ENCODE peak calls at places on chromosomes 6 and 20, in ten cellular contexts. Y is fibroblast of lung; M is uterus; Z is aorta; S is mesenchymal stem cell; U is GM23338; N is CD8-positive, alpha-beta memory T cell; A is mucosa of descending colon; H is neural progenitor cell; I is mesendoderm. J is an unnamed sample.

GRCh38 chr6:84774174-84775158 is 10.1 kb upstream of the TBX18 start:
- DNase-seq in A (peak; percentile 41), Z (peak; percentile 72), U (peak; percentile 86), I (peak; percentile 79), N (no peak), Y (no peak), M (no peak), S (peak; percentile 53), H (peak; percentile 80), J (peak; percentile 93)

GRCh38 chr6:84687487-84687886 is 76.9 kb downstream of the TBX18 start:
- DNase-seq in N (no peak), A (no peak), Y (no peak), U (peak; percentile 26), S (no peak), M (no peak), H (peak; percentile 56), I (no peak), Z (no peak), J (no peak)

GRCh38 chr6:20722442-20722841 is 188.2 kb downstream of the CDKAL1 start:
- DNase-seq in M (no peak), Y (no peak), A (no peak), I (no peak), H (no peak), N (no peak), Z (no peak), S (no peak), U (no peak), J (no peak)

GRCh38 chr20:35048739-35049138 is 43.9 kb downstream of the TRPC4AP start:
- DNase-seq in I (no peak), H (peak; percentile 7), S (no peak), N (no peak), Z (no peak), A (no peak), Y (no peak), U (no peak), M (no peak), J (no peak)

GRCh38 chr6:81713205-81713604 is 39.3 kb downstream of the TENT5A start:
- DNase-seq in H (no peak), U (no peak), Z (no peak), S (no peak), I (no peak), Y (no peak), M (no peak), N (no peak), A (no peak), J (no peak)

GRCh38 chr6:53718597-53719460 is 53.3 kb upstream of the KLHL31 start:
- DNase-seq in S (peak; percentile 62), Y (peak; percentile 79), H (peak; percentile 85), A (no peak), Z (no peak), U (peak; percentile 91), I (peak; percentile 72), N (peak; percentile 15), M (peak; percentile 22), J (peak; percentile 59)

GRCh38 chr6:125273965-125274364 is 27.8 kb downstream of the HDDC2 start:
- DNase-seq in A (peak; percentile 35), Y (no peak), S (no peak), N (no peak), M (no peak), H (no peak), U (no peak), Z (no peak), I (no peak), J (no peak)

GRCh38 chr6:147127587-147127986 is 76.6 kb upstream of the STXBP5 start:
- DNase-seq in A (no peak), Y (no peak), N (no peak), Z (no peak), U (no peak), S (no peak), M (no peak), H (no peak), I (no peak), J (no peak)

GRCh38 chr6:109962271-109962670 is 15.8 kb upstream of the GPR6 start:
- DNase-seq in Z (no peak), M (no peak), N (no peak), S (no peak), A (no peak), U (no peak), Y (no peak), H (no peak), I (no peak), J (no peak)

GRCh38 chr6:7047966-7048365 is 59.8 kb upstream of the RREB1 start:
- DNase-seq in I (no peak), A (no peak), H (no peak), M (no peak), Y (no peak), S (peak; percentile 18), Z (no peak), U (no peak), N (no peak), J (no peak)

GRCh38 chr6:134166529-134167221 is 114.3 kb upstream of the SLC2A12 start:
- DNase-seq in U (no peak), Y (no peak), Z (no peak), H (no peak), I (no peak), S (no peak), A (no peak), M (no peak), N (no peak), J (no peak)

DNA sequence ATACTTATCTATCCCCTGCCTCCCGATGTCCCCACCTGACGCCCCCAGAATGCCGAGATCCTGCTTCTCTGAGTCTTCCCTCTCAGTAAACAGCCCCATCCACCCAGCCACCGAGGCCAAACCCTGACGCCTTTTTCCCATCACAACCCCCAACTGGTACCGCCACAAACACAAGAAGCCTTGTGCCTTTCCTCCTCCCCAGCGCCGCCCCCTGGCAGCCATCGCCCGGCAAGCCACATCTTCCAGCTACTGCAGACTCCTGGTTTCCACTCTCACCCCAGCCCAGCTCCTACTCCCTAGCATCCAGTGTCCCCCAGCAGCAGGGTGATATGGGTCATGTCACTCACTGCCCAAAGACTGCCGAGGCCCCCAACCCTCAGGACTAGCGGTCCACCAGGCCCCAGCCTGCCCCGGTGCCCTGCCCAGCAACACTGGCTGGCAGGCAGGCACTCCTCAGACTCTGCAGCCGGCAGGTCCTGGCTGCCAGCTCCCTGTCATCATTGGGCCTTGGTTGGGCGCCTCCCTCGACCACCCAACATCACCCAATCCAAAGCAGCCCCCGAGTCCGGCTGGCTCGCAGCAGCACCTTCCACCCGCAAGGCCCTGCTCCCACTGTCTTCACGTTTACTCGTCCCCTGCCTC is 11.2 kb downstream of the TCFL5 start:
- DNase-seq in H (no peak), U (peak; percentile 45), A (no peak), M (no peak), N (no peak), Y (no peak), Z (no peak), S (no peak), I (no peak), J (peak; percentile 76)
- H3K36me3 ChIP-seq in H (no peaks in the 10 kb centered on the region), U (peaks cover 11% of the 10 kb centered on the region), A (no peaks in the 10 kb centered on the region), M (no peaks in the 10 kb centered on the region), N (no peaks in the 10 kb centered on the region), Y (peaks cover 5% of the 10 kb centered on the region), Z (no peaks in the 10 kb centered on the region), S (peaks cover 48% of the 10 kb centered on the region), I (no peaks in the 10 kb centered on the region), J (peaks cover 13% of the 10 kb centered on the region)

DNA sequence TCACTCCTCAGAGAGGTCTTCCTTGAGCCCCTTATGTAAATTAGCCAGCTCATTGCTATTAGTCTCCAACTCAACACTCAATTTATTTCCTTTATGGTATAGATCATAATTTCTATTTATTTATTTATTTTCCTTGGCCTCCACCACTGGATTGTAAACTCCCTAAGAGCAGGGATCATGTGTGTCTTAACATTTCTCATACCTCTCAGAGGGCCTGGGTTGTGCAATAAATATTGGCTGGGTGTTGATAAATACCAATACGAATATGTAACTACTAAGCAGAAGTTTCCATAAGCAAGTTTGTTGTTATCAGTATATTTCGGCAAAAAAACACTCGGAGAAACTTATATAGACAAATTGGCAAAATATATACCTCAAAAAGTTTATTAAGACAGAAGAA is 257.4 kb downstream of the ADGRB3 start:
- DNase-seq in U (no peak), M (no peak), H (no peak), S (no peak), I (no peak), Y (peak; percentile 22), Z (no peak), N (no peak), A (no peak), J (no peak)
- H3K36me3 ChIP-seq in U (no peaks in the 10 kb centered on the region), M (no peaks in the 10 kb centered on the region), H (no peaks in the 10 kb centered on the region), S (no peaks in the 10 kb centered on the region), I (no peaks in the 10 kb centered on the region), Y (no peaks in the 10 kb centered on the region), Z (no peaks in the 10 kb centered on the region), N (no peaks in the 10 kb centered on the region), A (no peaks in the 10 kb centered on the region), J (no peaks in the 10 kb centered on the region)

DNA sequence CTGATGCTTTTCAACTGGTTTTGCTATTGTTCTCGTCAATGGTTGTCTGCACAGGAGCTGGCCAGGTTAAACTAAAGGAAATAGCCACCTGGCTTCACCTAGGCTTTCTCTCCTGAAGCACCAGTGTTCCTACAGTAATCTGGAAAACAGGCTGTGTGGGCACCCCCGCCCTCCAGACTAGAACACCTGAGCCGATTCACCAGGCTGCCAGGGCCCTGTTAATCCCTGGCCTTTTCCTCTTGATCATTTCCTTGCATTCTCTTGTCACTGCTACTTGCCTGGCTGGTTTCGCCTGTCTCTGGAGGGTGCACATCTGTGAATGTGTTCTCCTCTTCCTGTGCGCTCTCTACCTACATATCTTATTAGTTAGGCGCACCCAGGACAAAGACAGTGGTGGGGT is 45.7 kb upstream of the EMILIN3 start:
- DNase-seq in A (no peak), S (no peak), Z (no peak), Y (no peak), U (no peak), I (no peak), M (no peak), H (no peak), N (no peak), J (no peak)
- H3K36me3 ChIP-seq in A (peaks cover 15% of the 10 kb centered on the region), S (peaks cover 67% of the 10 kb centered on the region), Z (no peaks in the 10 kb centered on the region), Y (peaks cover 9% of the 10 kb centered on the region), U (peaks cover 48% of the 10 kb centered on the region), I (peaks cover 18% of the 10 kb centered on the region), M (no peaks in the 10 kb centered on the region), H (peaks cover 5% of the 10 kb centered on the region), N (peaks cover 71% of the 10 kb centered on the region), J (peaks cover 58% of the 10 kb centered on the region)

GRCh38 chr20:33589059-33589458 is 73.1 kb upstream of the C20orf144 start:
- DNase-seq in H (no peak), A (no peak), I (no peak), N (no peak), Y (no peak), U (no peak), M (no peak), S (no peak), Z (no peak), J (no peak)

GRCh38 chr20:33578510-33578909 is 83.6 kb upstream of the C20orf144 start:
- DNase-seq in I (no peak), U (no peak), A (no peak), Y (peak; percentile 58), S (no peak), N (no peak), Z (no peak), H (no peak), M (no peak), J (no peak)

GRCh38 chr20:33585413-33585812 is 76.7 kb upstream of the C20orf144 start:
- DNase-seq in M (no peak), A (no peak), Y (no peak), S (no peak), Z (no peak), U (no peak), I (no peak), H (no peak), N (no peak), J (no peak)

GRCh38 chr20:33584976-33585375 is 77.2 kb upstream of the C20orf144 start:
- DNase-seq in M (no peak), S (no peak), U (no peak), Y (no peak), N (no peak), A (no peak), I (no peak), H (no peak), Z (no peak), J (no peak)

GRCh38 chr20:33583154-33583553 is 79.0 kb upstream of the C20orf144 start:
- DNase-seq in N (no peak), Y (no peak), S (no peak), I (no peak), H (no peak), M (no peak), A (no peak), Z (no peak), U (no peak), J (no peak)
- H3K36me3 ChIP-seq in N (no peaks in the 10 kb centered on the region), Y (no peaks in the 10 kb centered on the region), S (no peaks in the 10 kb centered on the region), I (no peaks in the 10 kb centered on the region), H (no peaks in the 10 kb centered on the region), M (no peaks in the 10 kb centered on the region), A (no peaks in the 10 kb centered on the region), Z (no peaks in the 10 kb centered on the region), U (no peaks in the 10 kb centered on the region), J (no peaks in the 10 kb centered on the region)

J was measured in H7.